ENCODE peak calls at places on chromosomes 2 and 18, in ten cellular contexts. E is stimulated activated naive CD8-positive, alpha-beta T cell treated with anti-CD3 and anti-CD28 coated beads, Interleukin-15, amount 100 ng/mL, for 72 hours; V is HCEC 1CT; W is Calu3; S is activated CD4-positive, alpha-beta T cell treated with anti-CD3 and anti-CD28 coated beads, Interleukin-2, amount 10 ng/mL, durations not matched to agents 24 days and 14 days; K is activated T-helper 2 cell treated with anti-CD3 and anti-CD28 coated beads, Interferon-gamma antibody, Interleukin-2, Interleukin-4, amounts not matched to agents 10 μg/mL and 5 μg/mL and 100 μg/mL, durations not matched to agents 14 hours and 24 hours and 36 hours; J is amniotic stem cell; P is OCI-M1; O is stimulated activated CD4-positive, alpha-beta T cell treated with anti-CD3 and anti-CD28 coated beads, Interleukin-15, amount 100 ng/mL, for 1 hour; U is left ventricle myocardium inferior. F is an unnamed sample.

GRCh38 chr18:3789525-3789924 is 339.6 kb downstream of the TGIF1 start:
- DNase-seq in E (no peak), V (no peak), W (no peak), S (no peak), K (no peak), J (no peak), P (no peak), O (no peak), U (no peak), F (no peak)

GRCh38 chr18:68484241-68484640 is 230.7 kb downstream of the TMX3 start:
- DNase-seq in E (no peak), V (peak), W (no peak), S (no peak), K (no peak), J (no peak), P (no peak), O (no peak), U (no peak), F (no peak)

GRCh38 chr2:142179686-142180085 is 48.9 kb upstream of the LRP1B start:
- DNase-seq in E (no peak), V (peak), W (no peak), S (no peak), K (no peak), J (no peak), P (no peak), O (no peak), U (no peak), F (no peak)

GRCh38 chr2:241191101-241191500 is 2.6 kb downstream of the ANO7 start:
- DNase-seq in E (no peak), V (no peak), W (no peak), S (no peak), K (no peak), J (no peak), P (no peak), O (no peak), U (no peak), F (no peak)

GRCh38 chr2:233210843-233211600 is 40.5 kb upstream of the ATG16L1 start:
- DNase-seq in E (no peak), V (peak), W (peak), S (no peak), K (no peak), J (peak), P (no peak), O (no peak), U (peak), F (no peak)

GRCh38 chr2:201520201-201520600 is 68.7 kb downstream of the STRADB start:
- DNase-seq in E (no peak), V (no peak), W (no peak), S (no peak), K (no peak), J (no peak), P (no peak), O (no peak), U (no peak), F (no peak)

GRCh38 chr2:139033300-139033699 is 253.1 kb upstream of the NXPH2 start:
- DNase-seq in E (no peak), V (no peak), W (no peak), S (no peak), K (no peak), J (no peak), P (no peak), O (no peak), U (no peak), F (no peak)

GRCh38 chr18:79924814-79925655 is 26.4 kb downstream of the SLC66A2 start:
- DNase-seq in E (peak), V (no peak), W (no peak), S (no peak), K (no peak), J (no peak), P (no peak), O (no peak), U (no peak), F (no peak)

GRCh38 chr2:160928854-160929301 is 231.3 kb upstream of the TANK start:
- DNase-seq in E (no peak), V (no peak), W (no peak), S (no peak), K (no peak), J (no peak), P (no peak), O (no peak), U (no peak), F (no peak)

GRCh38 chr18:26574958-26575864 is 26.9 kb upstream of the KCTD1 start:
- DNase-seq in E (no peak), V (peak), W (peak), S (peak), K (no peak), J (no peak), P (peak), O (no peak), U (peak), F (no peak)

GRCh38 chr2:200578778-200579177 is 7.0 kb upstream of the AOX1 start:
- DNase-seq in E (no peak), V (peak), W (no peak), S (no peak), K (no peak), J (no peak), P (peak), O (no peak), U (no peak), F (no peak)

GRCh38 chr18:79545255-79545654 is 134.3 kb upstream of the CTDP1 start:
- DNase-seq in E (no peak), V (no peak), W (no peak), S (no peak), K (no peak), J (no peak), P (no peak), O (no peak), U (no peak), F (no peak)

GRCh38 chr2:242075163-242075562 is 205.6 kb downstream of the RTP5 start:
- DNase-seq in E (no peak), V (peak), W (no peak), S (no peak), K (no peak), J (no peak), P (peak), O (no peak), U (no peak), F (no peak)

GRCh38 chr2:212284166-212284565 is 254.4 kb downstream of the ERBB4 start:
- DNase-seq in E (no peak), V (no peak), W (no peak), S (no peak), K (no peak), J (no peak), P (no peak), O (no peak), U (no peak), F (no peak)

GRCh38 chr2:26941486-26941885 is 29.0 kb upstream of the MAPRE3 start:
- DNase-seq in E (no peak), V (no peak), W (no peak), S (no peak), K (no peak), J (no peak), P (no peak), O (no peak), U (no peak), F (no peak)

GRCh38 chr18:58843662-58844035 is 21.0 kb upstream of the ZNF532 start:
- DNase-seq in E (no peak), V (no peak), W (no peak), S (no peak), K (no peak), J (no peak), P (no peak), O (no peak), U (no peak), F (no peak)

GRCh38 chr2:54658548-54659207 is 64.8 kb upstream of the EML6 start:
- DNase-seq in E (peak), V (peak), W (no peak), S (no peak), K (no peak), J (no peak), P (no peak), O (no peak), U (no peak), F (no peak)

GRCh38 chr2:114118088-114118487 is 228.2 kb downstream of the ACTR3 start:
- DNase-seq in E (no peak), V (no peak), W (no peak), S (no peak), K (no peak), J (no peak), P (no peak), O (no peak), U (no peak), F (no peak)

GRCh38 chr2:183995632-183996031 is 602.7 kb upstream of the ZNF804A start:
- DNase-seq in E (no peak), V (peak), W (no peak), S (no peak), K (no peak), J (no peak), P (no peak), O (no peak), U (no peak), F (no peak)

GRCh38 chr2:118923371-118923770 is 18.6 kb upstream of the MARCO start:
- DNase-seq in E (no peak), V (no peak), W (no peak), S (no peak), K (no peak), J (no peak), P (no peak), O (no peak), U (no peak), F (no peak)

GRCh38 chr2:160402997-160403979 is 90.3 kb downstream of the RBMS1 start:
- DNase-seq in E (no peak), V (peak), W (no peak), S (no peak), K (no peak), J (no peak), P (no peak), O (no peak), U (no peak), F (no peak)

GRCh38 chr2:218310853-218311542 is 18.7 kb upstream of the TMBIM1 start:
- DNase-seq in E (no peak), V (no peak), W (no peak), S (no peak), K (no peak), J (no peak), P (no peak), O (no peak), U (no peak), F (no peak)

GRCh38 chr2:128563348-128563687 is 244.7 kb upstream of the HS6ST1 start:
- DNase-seq in E (no peak), V (peak), W (no peak), S (no peak), K (no peak), J (peak), P (no peak), O (no peak), U (peak), F (no peak)

GRCh38 chr18:73901151-73901550 is 246.5 kb downstream of the FBXO15 start:
- DNase-seq in E (no peak), V (no peak), W (no peak), S (no peak), K (no peak), J (no peak), P (no peak), O (no peak), U (no peak), F (no peak)

GRCh38 chr2:99806758-99807157 is 316.9 kb upstream of the REV1 start:
- DNase-seq in E (no peak), V (no peak), W (peak), S (no peak), K (no peak), J (peak), P (no peak), O (no peak), U (no peak), F (no peak)

GRCh38 chr18:38933322-38933721 is 1367.7 kb upstream of the CELF4 start:
- DNase-seq in E (no peak), V (no peak), W (no peak), S (no peak), K (no peak), J (no peak), P (no peak), O (no peak), U (no peak), F (no peak)

GRCh38 chr18:3129053-3129864 is 90.5 kb downstream of the MYOM1 start:
- DNase-seq in E (peak), V (peak), W (peak), S (peak), K (peak), J (peak), P (peak), O (peak), U (peak), F (peak)

GRCh38 chr2:17815466-17816184 is 635 bp upstream of the MSGN1 start:
- DNase-seq in E (no peak), V (no peak), W (no peak), S (no peak), K (no peak), J (no peak), P (no peak), O (no peak), U (no peak), F (no peak)

GRCh38 chr18:73933666-73934065 is 214.0 kb downstream of the FBXO15 start:
- DNase-seq in E (no peak), V (no peak), W (no peak), S (no peak), K (no peak), J (no peak), P (no peak), O (no peak), U (no peak), F (no peak)

GRCh38 chr2:59390581-59390980 is 1149.5 kb upstream of the FANCL start:
- DNase-seq in E (no peak), V (no peak), W (no peak), S (no peak), K (no peak), J (no peak), P (no peak), O (no peak), U (no peak), F (no peak)

GRCh38 chr18:72544092-72544886 is at the start of gene CBLN2:
- DNase-seq in E (peak), V (no peak), W (peak), S (peak), K (no peak), J (peak), P (peak), O (no peak), U (no peak), F (peak)

F was measured in stimulated activated naive B cell treated with anti-CD40 and anti-IgM and Interleukin-4, amounts not matched to agents 10 μg/mL and 1 μg/mL and 100 μg/mL, for 72 hours.